ENCODE peak calls at places on chromosomes 1 and 21, in nine cellular contexts. E is CD8-positive, alpha-beta T cell; Q is aorta; H is adrenal gland; S is CD4-positive, CD25-positive, alpha-beta regulatory T cell; O is pancreas; U is SJSA1; A is body of pancreas; R is PC-3. Y is an unnamed sample.

GRCh38 chr21:43290529-43291346 is 121.9 kb downstream of the CRYAA start:
- DNase-seq in E (no peak), Q (no peak), H (no peak), S (no peak), O (no peak), U (no peak), A (no peak), R (no peak), Y (no peak)

GRCh38 chr1:40059960-40060337 is 19.4 kb downstream of the CAP1 start:
- DNase-seq in E (no peak), Q (no peak), H (no peak), S (no peak), O (no peak), U (no peak), A (no peak), R (no peak), Y (no peak)

GRCh38 chr1:180951186-180951745 is 38.6 kb downstream of the KIAA1614 start:
- DNase-seq in E (no peak), Q (peak; percentile 50), H (no peak), S (no peak), O (no peak), U (no peak), A (no peak), R (no peak), Y (no peak)

GRCh38 chr1:28915036-28915895 is 897 bp downstream of the EPB41 start:
- DNase-seq in E (peak; percentile 19), Q (no peak), H (peak; percentile 42), S (peak; percentile 68), O (peak; percentile 29), U (peak; percentile 55), A (peak; percentile 34), R (peak; percentile 56), Y (peak; percentile 89)

GRCh38 chr1:201828451-201828819 is 522 bp upstream of the IPO9 start:
- DNase-seq in E (no peak), Q (no peak), H (no peak), S (no peak), O (no peak), U (no peak), A (no peak), R (no peak), Y (no peak)

GRCh38 chr1:236530959-236531358 is 7.2 kb downstream of the LGALS8 start:
- DNase-seq in E (no peak), Q (no peak), H (no peak), S (no peak), O (no peak), U (no peak), A (no peak), R (no peak), Y (no peak)

GRCh38 chr1:224273651-224274050 is 56.3 kb downstream of the NVL start:
- DNase-seq in E (no peak), Q (no peak), H (no peak), S (no peak), O (no peak), U (peak; percentile 32), A (no peak), R (peak; percentile 72), Y (no peak)

GRCh38 chr1:198880397-198880796 is 241.6 kb downstream of the PTPRC start:
- DNase-seq in E (no peak), Q (no peak), H (no peak), S (no peak), O (no peak), U (peak; percentile 74), A (no peak), R (no peak), Y (no peak)

GRCh38 chr1:204882479-204882878 is 11.8 kb downstream of the NFASC start:
- DNase-seq in E (no peak), Q (no peak), H (no peak), S (no peak), O (no peak), U (no peak), A (no peak), R (no peak), Y (no peak)

GRCh38 chr1:206663832-206664652 is 20.7 kb upstream of the MAPKAPK2 start:
- DNase-seq in E (peak; percentile 61), Q (no peak), H (peak; percentile 71), S (peak; percentile 72), O (peak; percentile 68), U (peak; percentile 65), A (peak; percentile 75), R (peak; percentile 89), Y (no peak)

GRCh38 chr1:225962440-225962975 is 21.5 kb upstream of the LEFTY2 start:
- DNase-seq in E (peak; percentile 46), Q (no peak), H (peak; percentile 56), S (peak; percentile 35), O (peak; percentile 47), U (peak; percentile 37), A (peak; percentile 74), R (no peak), Y (no peak)

GRCh38 chr1:59262631-59263030 is 34.3 kb upstream of the FGGY start:
- DNase-seq in E (no peak), Q (no peak), H (no peak), S (no peak), O (no peak), U (no peak), A (no peak), R (no peak), Y (no peak)

GRCh38 chr1:59265622-59266021 is 31.3 kb upstream of the FGGY start:
- DNase-seq in E (no peak), Q (no peak), H (no peak), S (no peak), O (no peak), U (no peak), A (no peak), R (no peak), Y (no peak)

GRCh38 chr1:59266180-59266926 is 30.5 kb upstream of the FGGY start:
- DNase-seq in E (no peak), Q (no peak), H (no peak), S (no peak), O (no peak), U (no peak), A (no peak), R (no peak), Y (no peak)

GRCh38 chr1:59263116-59263515 is 33.8 kb upstream of the FGGY start:
- DNase-seq in E (no peak), Q (no peak), H (no peak), S (no peak), O (no peak), U (no peak), A (no peak), R (no peak), Y (no peak)

DNA sequence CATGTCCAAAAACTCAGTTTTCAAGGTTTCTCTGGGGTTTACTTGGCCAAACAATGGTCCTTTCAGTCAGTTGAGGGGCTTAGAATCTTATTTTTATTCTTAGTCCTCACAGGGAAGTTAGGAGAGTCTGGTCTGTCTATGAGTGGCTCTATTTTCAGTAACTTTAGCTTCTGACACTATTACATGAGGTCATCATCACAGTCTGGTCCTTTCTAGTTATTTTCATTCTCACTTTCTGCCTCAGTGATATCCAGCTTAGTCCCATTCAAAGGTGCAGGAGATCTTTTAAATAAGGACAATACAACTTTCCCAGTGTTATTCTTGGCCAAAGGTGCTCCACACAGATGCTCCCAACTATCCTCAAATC is 30.0 kb upstream of the FGGY start:
- DNase-seq in E (no peak), Q (no peak), H (no peak), S (no peak), O (no peak), U (no peak), A (no peak), R (no peak), Y (no peak)
- H3K27ac ChIP-seq in E (no peak overlapping the region), Q (no peak overlapping the region), H (no peak overlapping the region), S (no peak overlapping the region), O (no peak overlapping the region), U (no peak overlapping the region), A (no peak overlapping the region), R (no peak overlapping the region), Y (no peak overlapping the region)

DNA sequence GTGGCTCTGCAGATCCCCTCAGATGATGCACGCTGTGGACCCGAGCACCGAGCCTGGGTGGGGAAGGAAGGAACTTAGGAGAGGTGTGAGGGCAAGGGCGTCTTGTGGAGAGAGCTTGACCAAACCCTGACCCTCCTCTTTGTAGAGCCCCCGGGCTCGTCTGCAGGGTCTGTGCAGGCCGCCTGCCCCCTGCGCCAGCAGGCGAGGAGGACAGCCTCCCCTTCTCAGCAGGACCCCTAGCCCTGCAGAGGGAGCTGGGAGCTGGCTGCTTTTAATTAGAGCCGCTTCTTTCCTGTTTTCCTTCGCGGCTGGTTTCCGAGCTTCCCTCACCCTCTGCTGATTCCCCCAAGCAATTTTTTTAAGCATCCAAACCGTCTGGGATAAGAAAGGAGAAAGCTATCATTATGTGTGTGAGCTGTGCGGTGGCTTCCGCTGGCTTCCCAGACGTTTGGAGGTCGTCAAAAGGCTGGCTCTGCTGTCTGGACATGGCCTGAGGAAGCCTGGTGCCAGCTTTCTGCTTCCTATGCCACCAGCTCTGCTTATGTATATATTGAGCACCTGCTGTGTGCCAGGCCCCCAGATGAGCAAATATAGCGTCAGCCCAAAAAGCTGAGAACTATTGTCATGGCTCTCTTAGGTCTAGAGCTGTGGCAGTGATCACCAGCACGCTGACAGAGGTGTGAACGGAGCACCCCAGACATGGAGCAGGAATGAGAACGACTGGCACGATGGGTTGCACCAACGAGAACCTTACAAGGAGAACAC is 160.2 kb upstream of the IRF2BP2 start:
- DNase-seq in E (no peak), Q (no peak), H (no peak), S (no peak), O (no peak), U (no peak), A (no peak), R (no peak), Y (no peak)
- H3K27ac ChIP-seq in E (no peak overlapping the region), Q (no peak overlapping the region), H (no peak overlapping the region), S (no peak overlapping the region), O (no peak overlapping the region), U (no peak overlapping the region), A (no peak overlapping the region), R (no peak overlapping the region), Y (no peak overlapping the region)

DNA sequence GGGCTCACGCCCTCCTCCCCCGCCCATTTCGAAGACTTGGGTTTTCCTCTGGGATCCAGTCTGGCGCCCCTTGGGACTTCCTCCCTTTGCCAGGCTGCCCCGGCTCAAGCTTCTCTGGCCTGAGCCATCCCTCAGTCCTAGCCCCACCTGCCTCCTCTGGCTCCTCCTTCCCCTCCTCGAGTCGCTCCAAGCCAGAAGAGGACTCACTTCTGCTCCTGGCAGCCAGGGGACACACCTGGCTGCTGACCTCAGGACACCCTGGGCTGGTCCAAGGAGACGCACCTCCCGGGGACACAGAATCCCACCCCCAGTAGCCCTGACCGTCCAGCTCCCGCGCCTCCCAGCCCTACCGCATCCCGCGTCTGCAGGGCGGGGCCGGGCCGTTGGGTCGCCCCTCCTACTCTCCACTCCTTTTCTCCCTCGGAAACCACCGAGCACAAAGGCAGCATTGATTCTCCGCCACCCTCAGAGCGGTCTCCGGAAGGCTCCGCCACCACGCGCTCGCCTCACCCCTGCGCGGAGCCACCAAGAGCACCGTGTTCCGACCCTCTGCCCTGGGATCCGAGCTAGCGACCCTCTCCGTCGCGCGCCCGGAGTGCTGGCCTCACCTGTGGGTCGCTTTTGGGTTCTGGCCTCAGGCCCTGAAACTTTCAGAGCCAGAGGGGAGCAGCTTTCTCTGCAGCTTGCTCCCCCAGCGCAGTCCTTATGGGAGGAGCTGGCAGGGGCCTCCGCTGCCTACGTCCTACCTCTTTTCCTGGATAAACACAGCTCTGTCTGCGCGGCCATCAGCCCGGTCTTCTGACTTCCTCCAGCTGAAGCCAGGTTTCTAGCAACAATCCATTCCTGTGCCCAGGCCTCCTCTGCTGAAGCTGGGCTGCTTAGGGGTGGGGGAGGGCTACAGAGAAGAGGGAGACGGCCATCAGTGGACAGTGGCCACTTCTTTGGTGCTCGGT is at the start of gene C2CD4D:
- DNase-seq in E (peak; percentile 47), Q (no peak), H (no peak), S (peak; percentile 72), O (peak; percentile 73), U (peak; percentile 51), A (peak; percentile 78), R (peak; percentile 91), Y (peak; percentile 77)
- H3K27ac ChIP-seq in E (no peak within 1 kb of the TSS), Q (no peak within 1 kb of the TSS), H (peak within 1 kb of the TSS; percentile 57), S (peak within 1 kb of the TSS; percentile 86), O (peak within 1 kb of the TSS; percentile 98), U (peak within 1 kb of the TSS; percentile 57), A (peak within 1 kb of the TSS; percentile 91), R (peak within 1 kb of the TSS; percentile 97), Y (peak within 1 kb of the TSS; percentile 97)

GRCh38 chr1:153359241-153359640 is 1.6 kb downstream of the S100A9 start:
- DNase-seq in E (no peak), Q (no peak), H (no peak), S (no peak), O (no peak), U (no peak), A (no peak), R (no peak), Y (no peak)
- H3K27ac ChIP-seq in E (no peak overlapping the region), Q (no peak overlapping the region), H (no peak overlapping the region), S (no peak overlapping the region), O (no peak overlapping the region), U (no peak overlapping the region), A (no peak overlapping the region), R (no peak overlapping the region), Y (no peak overlapping the region)